ENCODE peak calls at places on chromosomes 5 and 9, in six cellular contexts. R is A549, Y is K562, W is IMR-90, M is GM12878, K is HepG2. E is an unnamed sample.

GRCh38 chr5:149264432-149265069 is 7.1 kb upstream of the AFAP1L1 start:
- DNase-seq in R (no peak), Y (peak), W (no peak), M (no peak), K (peak), E (peak)

GRCh38 chr5:43589310-43589709 is 13.7 kb upstream of the NNT start:
- DNase-seq in R (no peak), Y (no peak), W (no peak), M (no peak), K (no peak), E (no peak)

GRCh38 chr9:92711844-92712243 is 41.9 kb upstream of the IPPK start:
- DNase-seq in R (no peak), Y (no peak), W (no peak), M (no peak), K (no peak), E (no peak)

GRCh38 chr5:8892931-8893330 is 652.9 kb downstream of the SEMA5A start:
- DNase-seq in R (no peak), Y (no peak), W (no peak), M (no peak), K (no peak), E (no peak)

GRCh38 chr9:78539904-78540303 is 243.0 kb downstream of the PSAT1 start:
- DNase-seq in R (peak), Y (no peak), W (peak), M (no peak), K (no peak), E (no peak)

GRCh38 chr5:124057161-124057814 is 545.3 kb downstream of the CSNK1G3 start:
- DNase-seq in R (no peak), Y (no peak), W (no peak), M (peak), K (no peak), E (no peak)

GRCh38 chr5:95843733-95844223 is 21.3 kb upstream of the GLRX start:
- DNase-seq in R (peak), Y (no peak), W (no peak), M (no peak), K (no peak), E (no peak)

GRCh38 chr9:97962575-97962974 is 20.6 kb upstream of the ANP32B start:
- DNase-seq in R (no peak), Y (no peak), W (no peak), M (no peak), K (no peak), E (no peak)

GRCh38 chr5:44402084-44402483 is 12.9 kb upstream of the FGF10 start:
- DNase-seq in R (no peak), Y (no peak), W (no peak), M (no peak), K (no peak), E (no peak)

GRCh38 chr5:56751914-56752313 is 63.4 kb upstream of the MAP3K1 start:
- DNase-seq in R (no peak), Y (no peak), W (no peak), M (no peak), K (no peak), E (no peak)

GRCh38 chr5:132263548-132264261 is 6.2 kb downstream of the PDLIM4 start:
- DNase-seq in R (peak), Y (peak), W (peak), M (no peak), K (no peak), E (peak)

GRCh38 chr9:5870691-5871090 is 20.0 kb upstream of the MLANA start:
- DNase-seq in R (no peak), Y (no peak), W (no peak), M (no peak), K (no peak), E (no peak)

DNA sequence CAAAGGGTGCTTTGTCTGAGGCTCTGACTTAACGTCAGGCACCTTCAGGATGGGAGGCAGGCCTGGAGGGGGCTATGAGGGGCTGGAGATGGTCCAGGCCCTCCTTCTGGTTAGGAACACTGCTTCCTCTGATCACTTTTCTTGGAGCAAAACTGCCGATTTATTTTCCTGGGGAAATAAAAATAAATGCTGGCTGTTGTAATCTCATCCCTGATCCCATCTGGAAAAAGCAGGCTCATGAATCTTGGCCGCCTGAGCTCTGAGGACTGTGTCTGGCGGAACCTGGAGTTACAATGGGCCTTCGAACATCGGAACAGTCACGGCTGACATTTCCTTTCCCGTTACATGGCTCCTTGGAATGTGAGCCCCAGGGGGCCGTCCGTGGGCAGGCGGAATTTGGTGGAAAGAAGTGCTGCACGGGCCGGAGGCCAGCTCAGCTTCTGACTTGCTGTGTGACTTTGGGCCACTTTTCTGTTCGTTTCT is 157.8 kb downstream of the RGS3 start:
- DNase-seq in R (no peak), Y (no peak), W (peak), M (no peak), K (no peak), E (no peak)
- TF ChIP-seq SMC3 in R (no peak), Y (no peak), W (peak), M (no peak), K (no peak), E (no peak)

GRCh38 chr5:40401965-40402364 is 277.8 kb upstream of the PTGER4 start:
- DNase-seq in R (peak), Y (no peak), W (peak), M (no peak), K (no peak), E (no peak)

GRCh38 chr5:40406426-40407211 is 273.1 kb upstream of the PTGER4 start:
- DNase-seq in R (no peak), Y (no peak), W (no peak), M (no peak), K (peak), E (no peak)

GRCh38 chr5:40405230-40405629 is 274.5 kb upstream of the PTGER4 start:
- DNase-seq in R (peak), Y (no peak), W (no peak), M (no peak), K (no peak), E (no peak)

GRCh38 chr5:40405985-40406384 is 273.7 kb upstream of the PTGER4 start:
- DNase-seq in R (no peak), Y (no peak), W (no peak), M (no peak), K (no peak), E (no peak)

DNA sequence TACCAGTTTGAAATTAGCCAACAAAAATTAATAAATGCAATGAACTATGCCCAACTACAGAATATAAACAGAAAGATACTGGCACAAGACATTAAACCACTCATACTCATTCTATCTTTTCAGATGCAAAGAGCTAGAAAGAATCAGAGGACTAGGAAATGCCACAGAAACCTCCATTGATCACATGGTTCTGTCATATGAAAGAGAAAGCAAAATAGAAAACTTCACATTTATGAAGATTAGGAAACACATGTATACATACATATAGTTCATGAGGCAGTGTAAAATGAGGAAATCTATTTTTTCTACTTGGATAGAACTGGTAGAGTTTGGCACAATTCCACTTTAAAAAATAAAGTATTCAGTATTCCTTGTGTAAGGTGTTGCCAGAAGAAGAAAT is 275.1 kb upstream of the PTGER4 start:
- DNase-seq in R (no peak), Y (no peak), W (no peak), M (no peak), K (no peak), E (no peak)
- TF ChIP-seq SMC3 in R (no peak), Y (no peak), W (no peak), M (no peak), K (no peak), E (no peak)

GRCh38 chr5:14445581-14446290 is 135.9 kb upstream of the OTULINL start:
- DNase-seq in R (no peak), Y (no peak), W (no peak), M (no peak), K (no peak), E (peak)
- TF ChIP-seq SMC3 in R (no peak), Y (no peak), W (no peak), M (no peak), K (no peak), E (no peak)

DNA sequence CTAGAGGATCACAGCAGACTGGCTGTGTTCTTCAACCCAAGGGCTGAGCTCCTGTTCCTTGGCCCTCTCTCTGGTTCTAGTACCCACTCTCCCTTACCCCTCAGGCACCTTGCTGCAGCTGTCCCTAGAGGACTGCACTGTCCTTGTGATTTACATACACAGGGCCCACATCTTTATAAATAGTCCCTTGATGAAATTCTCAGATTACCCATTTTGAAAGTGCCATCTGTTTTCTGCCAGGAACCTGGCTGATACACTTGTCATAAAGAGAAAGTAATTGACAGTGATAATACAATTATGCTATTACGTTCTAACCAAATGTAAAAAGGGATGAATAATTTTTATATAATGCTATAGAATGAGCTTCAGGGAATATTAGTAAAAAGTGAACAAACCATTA is 16.5 kb upstream of the SPARC start:
- DNase-seq in R (no peak), Y (no peak), W (no peak), M (peak), K (no peak), E (peak)
- TF ChIP-seq SMC3 in R (no peak), Y (no peak), W (no peak), M (no peak), K (no peak), E (no peak)

GRCh38 chr5:103264529-103264928 is 6.0 kb downstream of the MACIR start:
- DNase-seq in R (no peak), Y (no peak), W (no peak), M (no peak), K (no peak), E (no peak)
- TF ChIP-seq SMC3 in R (no peak), Y (no peak), W (no peak), M (no peak), K (no peak), E (no peak)

GRCh38 chr9:95513722-95514121 is 3.0 kb downstream of the PTCH1 start:
- DNase-seq in R (no peak), Y (no peak), W (no peak), M (no peak), K (no peak), E (no peak)

GRCh38 chr9:95514402-95514801 is 2.4 kb downstream of the PTCH1 start:
- DNase-seq in R (no peak), Y (no peak), W (no peak), M (no peak), K (no peak), E (no peak)

GRCh38 chr9:95511952-95512750 is 4.6 kb downstream of the PTCH1 start:
- DNase-seq in R (no peak), Y (peak), W (no peak), M (no peak), K (no peak), E (peak)

GRCh38 chr9:95511232-95511951 is 5.4 kb downstream of the PTCH1 start:
- DNase-seq in R (peak), Y (no peak), W (peak), M (no peak), K (peak), E (no peak)

DNA sequence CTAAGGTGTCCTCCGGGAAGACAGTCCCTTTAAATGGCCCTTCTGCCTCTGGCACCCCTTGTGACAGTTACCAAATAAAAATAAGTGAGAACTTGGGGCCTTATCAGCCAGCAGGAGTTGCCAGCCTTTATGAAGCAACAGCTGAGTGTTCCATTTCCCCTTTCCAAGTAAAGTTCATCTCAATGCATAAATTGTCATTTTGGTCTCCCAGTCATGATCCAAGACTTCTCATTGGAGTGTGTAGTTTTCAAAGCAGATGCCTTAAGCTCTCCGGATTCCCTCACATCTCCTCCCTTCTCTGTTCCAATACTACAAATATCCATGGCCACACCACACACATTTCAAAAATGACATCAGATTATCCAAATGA is 4.0 kb downstream of the PTCH1 start:
- DNase-seq in R (no peak), Y (no peak), W (no peak), M (no peak), K (no peak), E (no peak)
- TF ChIP-seq SMC3 in R (no peak), Y (no peak), W (no peak), M (no peak), K (no peak), E (no peak)

DNA sequence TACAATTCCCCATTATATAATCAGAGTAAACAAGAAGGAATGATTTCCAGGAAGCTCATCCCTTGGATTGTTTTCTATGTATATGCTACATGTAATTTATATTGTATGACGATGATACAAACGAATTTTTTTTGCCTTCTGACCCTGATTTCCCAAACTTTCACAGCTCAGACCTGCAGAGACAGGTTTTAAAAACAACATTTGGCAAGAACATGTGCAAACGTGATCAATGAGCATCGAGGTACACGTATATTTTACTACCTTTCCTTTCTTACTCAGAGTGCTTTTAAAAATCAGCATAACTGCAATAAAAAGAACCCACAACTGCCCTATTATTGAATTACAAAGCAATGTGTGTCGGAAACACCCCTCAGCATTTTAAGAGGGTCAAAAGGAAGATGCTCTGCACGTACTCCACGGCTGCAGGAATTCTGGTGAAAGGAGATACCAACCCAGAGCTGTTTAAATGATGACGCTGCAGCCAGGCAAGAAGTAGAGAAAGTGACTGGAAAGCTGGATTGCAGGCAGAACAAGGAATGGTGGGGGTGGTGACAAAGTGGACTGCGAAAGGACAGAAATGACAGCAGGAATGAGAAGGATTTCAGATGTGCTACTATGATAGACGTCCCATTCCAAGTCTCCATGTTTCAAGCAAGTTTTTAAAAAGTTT is 533.5 kb downstream of the RAB3C start:
- DNase-seq in R (peak), Y (no peak), W (peak), M (no peak), K (no peak), E (no peak)
- TF ChIP-seq SMC3 in R (no peak), Y (no peak), W (no peak), M (no peak), K (no peak), E (no peak)

DNA sequence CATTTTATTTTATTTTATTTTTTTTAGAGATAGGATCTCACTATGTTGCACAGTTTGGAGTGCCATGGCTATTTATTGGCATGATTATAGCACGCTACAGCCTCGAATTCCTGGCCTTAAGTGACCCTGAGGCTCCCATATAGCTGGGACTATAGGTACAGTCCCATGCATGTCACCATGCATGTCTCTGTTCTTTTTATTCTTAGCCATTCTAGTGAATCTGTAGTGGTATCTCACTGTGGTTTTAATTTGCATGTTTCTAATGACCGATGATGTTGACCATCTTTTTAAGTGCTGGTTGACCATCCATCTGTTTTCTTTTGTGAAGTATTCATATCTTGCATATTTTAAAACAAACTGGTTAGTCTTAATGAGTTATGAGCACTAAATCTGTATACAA is 76.1 kb downstream of the SLC44A1 start:
- DNase-seq in R (no peak), Y (no peak), W (no peak), M (no peak), K (no peak), E (no peak)
- TF ChIP-seq SMC3 in R (no peak), Y (no peak), W (no peak), M (no peak), K (no peak), E (no peak)

GRCh38 chr5:14246350-14247053 is 103.4 kb downstream of the TRIO start:
- DNase-seq in R (no peak), Y (no peak), W (no peak), M (no peak), K (no peak), E (no peak)
- TF ChIP-seq SMC3 in R (no peak), Y (no peak), W (no peak), M (no peak), K (no peak), E (no peak)

GRCh38 chr5:125634242-125634835 is 788.9 kb upstream of the GRAMD2B start:
- DNase-seq in R (no peak), Y (no peak), W (no peak), M (no peak), K (no peak), E (no peak)
- TF ChIP-seq SMC3 in R (no peak), Y (no peak), W (no peak), M (no peak), K (no peak), E (no peak)

E was measured in SK-N-SH.